ENCODE peak calls at places on chromosomes 3 and 15, in four cellular contexts. L is gastrocnemius medialis; Z is CD8-positive, alpha-beta T cell; W is breast epithelium. X is an unnamed sample. For H3K9me3, the result is how much of the 10 kb centered on the place peaks cover.

GRCh38 chr3:50372349-50372748 is 13.0 kb upstream of the TMEM115 start:
- DNase-seq in L (no peak), Z (no peak), W (no peak), X (no peak)

GRCh38 chr3:158920375-158920774 is 118.5 kb downstream of the MFSD1 start:
- DNase-seq in L (no peak), Z (no peak), W (no peak), X (no peak)

GRCh38 chr3:71579934-71580318 is 3.6 kb downstream of the FOXP1 start:
- DNase-seq in L (no peak), Z (no peak), W (no peak), X (no peak)

GRCh38 chr3:82745544-82745943 is 984.1 kb upstream of the GBE1 start:
- DNase-seq in L (no peak), Z (no peak), W (no peak), X (no peak)

GRCh38 chr3:45992820-45993219 is 2.8 kb downstream of the FYCO1 start:
- DNase-seq in L (no peak), Z (no peak), W (no peak), X (no peak)

GRCh38 chr3:47803478-47804025 is 614 bp downstream of the DHX30 start:
- DNase-seq in L (no peak), Z (peak), W (no peak), X (peak)

GRCh38 chr3:165464736-165465135 is 268.6 kb upstream of the SLITRK3 start:
- DNase-seq in L (no peak), Z (no peak), W (no peak), X (no peak)

GRCh38 chr15:64158363-64159134 is 4.3 kb downstream of the PPIB start:
- DNase-seq in L (no peak), Z (no peak), W (no peak), X (no peak)

GRCh38 chr3:41701196-41701698 is 260.7 kb downstream of the ULK4 start:
- DNase-seq in L (no peak), Z (no peak), W (no peak), X (no peak)

DNA sequence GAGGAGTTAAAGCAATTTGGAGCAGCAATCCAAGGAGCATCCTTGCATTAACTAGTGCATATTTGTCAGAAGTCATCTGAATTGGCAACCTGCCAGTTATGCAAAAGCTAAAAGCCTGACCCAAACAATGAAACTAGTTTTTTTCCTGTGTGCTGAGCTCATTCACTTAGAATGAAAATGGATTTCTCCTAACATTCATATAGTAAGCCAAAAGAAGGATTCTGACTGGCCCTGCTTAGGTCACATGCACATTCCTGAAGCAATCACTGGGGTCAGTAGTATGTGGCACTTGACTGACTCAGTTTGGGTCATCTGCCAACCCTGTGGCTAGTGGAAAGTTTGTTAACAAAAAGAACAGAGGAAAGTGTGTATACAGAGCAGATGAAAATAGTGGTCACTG is 30.5 kb downstream of the OXSM start:
- DNase-seq in L (no peak), Z (no peak), W (no peak), X (no peak)
- H3K27ac ChIP-seq in L (no peak), Z (no peak), W (no peak), X (no peak)

GRCh38 chr15:97692317-97693015 is 268.0 kb upstream of the ARRDC4 start:
- DNase-seq in L (peak), Z (no peak), W (no peak), X (no peak)

GRCh38 chr15:97686324-97686723 is 274.2 kb upstream of the ARRDC4 start:
- DNase-seq in L (no peak), Z (no peak), W (no peak), X (no peak)

GRCh38 chr15:97688177-97688576 is 272.3 kb upstream of the ARRDC4 start:
- DNase-seq in L (peak), Z (no peak), W (no peak), X (no peak)

GRCh38 chr15:97691799-97692198 is 268.7 kb upstream of the ARRDC4 start:
- DNase-seq in L (no peak), Z (no peak), W (no peak), X (no peak)

GRCh38 chr15:97688886-97689285 is 271.6 kb upstream of the ARRDC4 start:
- DNase-seq in L (no peak), Z (no peak), W (no peak), X (no peak)
- H3K9me3 ChIP-seq in L (under half), Z (under half), W (under half), X (under half)

GRCh38 chr15:73937313-73937695 is 11.0 kb downstream of the LOXL1 start:
- DNase-seq in L (no peak), Z (no peak), W (no peak), X (no peak)

GRCh38 chr15:73936588-73937312 is 10.5 kb downstream of the LOXL1 start:
- DNase-seq in L (no peak), Z (no peak), W (no peak), X (no peak)

GRCh38 chr15:73937726-73938125 is 11.5 kb downstream of the LOXL1 start:
- DNase-seq in L (no peak), Z (no peak), W (no peak), X (no peak)

GRCh38 chr15:73935547-73935946 is 9.3 kb downstream of the LOXL1 start:
- DNase-seq in L (no peak), Z (no peak), W (no peak), X (no peak)

GRCh38 chr15:73936181-73936580 is 9.9 kb downstream of the LOXL1 start:
- DNase-seq in L (no peak), Z (no peak), W (no peak), X (peak)
- TF ChIP-seq CTCF in L (no peak), Z (no peak), W (no peak), X (peak)

GRCh38 chr15:43545426-43545825 is 28.0 kb downstream of the MAP1A start:
- DNase-seq in L (no peak), Z (no peak), W (no peak), X (no peak)

GRCh38 chr15:43544266-43544665 is 26.9 kb downstream of the MAP1A start:
- DNase-seq in L (no peak), Z (no peak), W (no peak), X (no peak)

GRCh38 chr15:43552261-43552660 is 34.9 kb downstream of the MAP1A start:
- DNase-seq in L (no peak), Z (no peak), W (no peak), X (no peak)

GRCh38 chr15:43550527-43551363 is 33.3 kb downstream of the MAP1A start:
- DNase-seq in L (no peak), Z (no peak), W (no peak), X (no peak)

DNA sequence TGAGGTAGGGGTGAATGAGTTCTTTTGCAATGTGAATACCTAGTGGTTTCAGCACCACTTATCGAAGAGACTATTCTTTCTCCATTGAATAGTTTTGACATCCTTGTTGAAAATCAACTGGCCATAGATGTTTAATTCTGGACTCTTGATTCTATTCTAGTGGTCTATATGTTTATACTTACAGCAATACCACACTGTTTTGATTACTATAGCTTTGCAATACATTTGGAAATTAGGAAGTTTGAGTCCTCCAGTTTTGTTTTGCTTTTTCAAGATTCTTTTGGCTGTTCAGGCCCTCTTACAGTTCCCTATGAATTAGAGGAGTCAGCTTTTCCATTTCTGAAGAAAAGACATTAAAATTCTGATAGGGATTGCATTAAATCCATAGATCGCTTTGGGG is 30.1 kb downstream of the MAP1A start:
- DNase-seq in L (no peak), Z (no peak), W (no peak), X (no peak)
- H3K27ac ChIP-seq in L (no peak), Z (no peak), W (no peak), X (no peak)

DNA sequence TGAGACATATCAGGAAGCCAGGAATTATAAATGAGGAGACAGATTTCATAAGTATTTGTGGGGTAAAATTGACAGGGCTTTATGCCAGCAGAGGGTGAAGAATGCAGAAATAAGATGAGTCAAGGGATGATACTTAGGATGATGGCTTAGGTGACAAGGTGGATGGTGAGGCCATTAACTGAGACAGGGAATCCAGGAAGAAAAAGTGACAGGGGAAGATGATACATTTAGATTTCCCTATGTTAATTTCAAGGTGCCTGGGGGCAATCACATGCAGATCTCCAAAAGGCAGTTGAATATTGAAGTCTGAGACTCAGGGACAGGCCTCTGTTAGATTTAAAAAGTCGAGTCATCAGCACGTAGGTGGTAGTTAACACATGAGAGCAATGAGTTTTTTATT is 68.1 kb upstream of the CHL1 start:
- DNase-seq in L (no peak), Z (no peak), W (no peak), X (no peak)
- H3K9me3 ChIP-seq in L (under half), Z (under half), W (under half), X (under half)

GRCh38 chr3:134038071-134038491 is 8.4 kb upstream of the SLCO2A1 start:
- DNase-seq in L (no peak), Z (no peak), W (no peak), X (no peak)

GRCh38 chr3:134037168-134037567 is 7.4 kb upstream of the SLCO2A1 start:
- DNase-seq in L (no peak), Z (no peak), W (no peak), X (no peak)

GRCh38 chr3:134040066-134040465 is 10.3 kb upstream of the SLCO2A1 start:
- DNase-seq in L (no peak), Z (no peak), W (no peak), X (no peak)

GRCh38 chr3:134038716-134039115 is 9.0 kb upstream of the SLCO2A1 start:
- DNase-seq in L (no peak), Z (no peak), W (no peak), X (no peak)

GRCh38 chr3:134039161-134039862 is 9.6 kb upstream of the SLCO2A1 start:
- DNase-seq in L (no peak), Z (no peak), W (no peak), X (no peak)
- TF ChIP-seq CTCF in L (no peak), Z (no peak), W (no peak), X (no peak)

DNA sequence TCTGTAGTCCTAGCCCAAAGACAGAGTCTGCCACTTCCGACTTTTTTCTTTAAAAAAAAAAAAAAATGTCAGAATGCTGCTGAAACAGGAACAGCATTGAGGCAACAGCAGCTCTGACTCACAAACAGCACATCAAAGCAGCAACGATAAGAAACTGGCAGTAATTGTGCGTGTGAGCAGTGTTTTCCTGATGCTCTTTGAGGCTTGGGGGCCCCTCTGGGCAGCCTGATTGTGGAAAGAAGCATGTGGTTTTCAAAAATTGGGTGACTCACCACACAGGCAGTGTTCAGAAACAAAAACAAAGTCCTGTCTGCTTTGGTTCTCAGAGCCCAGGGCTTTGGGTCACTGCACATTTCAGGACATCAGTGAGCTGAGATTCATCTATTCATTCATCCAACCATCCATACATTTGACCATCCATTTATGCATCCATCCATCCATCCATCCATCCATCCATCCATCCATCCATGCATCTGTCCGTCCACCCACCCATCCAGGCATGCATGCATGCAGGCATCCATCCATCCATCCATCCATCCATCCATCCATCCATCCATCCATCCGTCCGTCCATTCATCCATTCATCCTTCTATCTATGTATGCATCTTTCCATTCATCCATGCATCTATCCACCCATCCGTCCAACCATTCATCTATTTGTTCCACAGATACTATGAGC is 308.4 kb downstream of the RPLP1 start:
- DNase-seq in L (peak), Z (peak), W (no peak), X (peak)
- H3K27ac ChIP-seq in L (no peak), Z (no peak), W (peak), X (peak)